ENCODE peak calls at places on chromosomes 11 and 22, in nine cellular contexts. U, Z, R, K, O, M, G, X and N are unnamed samples.
A peak's percentile ranks its signal among the peaks of the same experiment; 100 is the strongest.

GRCh38 chr11:106988151-106988806 is 30.0 kb downstream of the GUCY1A2 start:
- DNase-seq in K (no peak), O (no peak), R (peak; percentile 64), Z (no peak), M (no peak), G (peak; percentile 25), U (peak; percentile 89), X (no peak), N (no peak)

GRCh38 chr11:45568031-45568430 is 97.4 kb downstream of the CHST1 start:
- DNase-seq in R (peak; percentile 28), U (no peak), O (no peak), M (no peak), G (no peak), X (no peak), Z (no peak), K (no peak), N (no peak)

GRCh38 chr11:12433571-12434061 is 56.2 kb downstream of the PARVA start:
- DNase-seq in R (peak; percentile 60), M (no peak), X (peak; percentile 39), G (no peak), U (peak; percentile 76), Z (no peak), K (no peak), O (no peak), N (no peak)

GRCh38 chr11:69923641-69924307 is 104.6 kb upstream of the FGF3 start:
- DNase-seq in X (no peak), R (no peak), U (no peak), M (no peak), Z (no peak), K (no peak), O (no peak), G (no peak), N (no peak)

GRCh38 chr22:33883961-33884808 is 36.1 kb downstream of the LARGE1 start:
- DNase-seq in O (no peak), U (no peak), M (no peak), Z (no peak), R (no peak), K (no peak), X (no peak), G (no peak), N (peak; percentile 24)

GRCh38 chr11:83456075-83456474 is 169.9 kb upstream of the CCDC90B start:
- DNase-seq in K (no peak), X (no peak), Z (no peak), U (no peak), R (no peak), O (peak; percentile 59), M (no peak), G (no peak), N (peak; percentile 61)

GRCh38 chr11:30786392-30787120 is 200.4 kb upstream of the MPPED2 start:
- DNase-seq in K (no peak), R (no peak), U (peak; percentile 5), M (no peak), Z (no peak), G (no peak), X (no peak), O (no peak), N (no peak)

GRCh38 chr11:92960886-92961285 is 8.6 kb upstream of the MTNR1B start:
- DNase-seq in X (no peak), G (no peak), R (no peak), M (no peak), U (no peak), O (no peak), K (no peak), Z (no peak), N (no peak)

GRCh38 chr11:107011977-107012376 is 6.3 kb downstream of the GUCY1A2 start:
- DNase-seq in X (no peak), O (no peak), M (no peak), G (peak; percentile 67), R (no peak), K (no peak), Z (no peak), U (peak; percentile 56), N (no peak)

GRCh38 chr11:85827768-85828639 is 17.1 kb upstream of the SYTL2 start:
- DNase-seq in Z (peak; percentile 77), K (no peak), R (peak; percentile 51), G (peak; percentile 97), M (peak; percentile 21), X (no peak), O (no peak), U (peak; percentile 89), N (no peak)

GRCh38 chr11:113189909-113190667 is 124.3 kb upstream of the TTC12 start:
- DNase-seq in G (peak; percentile 66), M (no peak), O (no peak), R (no peak), U (peak; percentile 92), Z (no peak), K (no peak), X (no peak), N (no peak)

GRCh38 chr11:66115638-66116410 is 45.8 kb downstream of the PACS1 start:
- DNase-seq in U (no peak), Z (no peak), O (no peak), K (peak; percentile 48), M (peak; percentile 71), X (no peak), G (no peak), R (no peak), N (peak; percentile 31)

GRCh38 chr11:9758676-9759518 is 95.0 kb downstream of the SWAP70 start:
- DNase-seq in G (peak; percentile 57), Z (peak; percentile 24), R (peak; percentile 90), U (peak; percentile 84), O (peak; percentile 64), M (peak; percentile 53), K (peak; percentile 76), X (peak; percentile 92), N (peak; percentile 64)

GRCh38 chr11:120064341-120064740 is 73.6 kb downstream of the TRIM29 start:
- DNase-seq in K (no peak), R (no peak), G (no peak), X (no peak), O (no peak), U (no peak), Z (no peak), M (no peak), N (no peak)

GRCh38 chr11:107576497-107577086 is 11.1 kb upstream of the ALKBH8 start:
- DNase-seq in M (peak; percentile 56), X (peak; percentile 61), Z (no peak), R (peak; percentile 65), G (peak; percentile 87), O (peak; percentile 74), U (peak; percentile 78), K (peak; percentile 63), N (peak; percentile 55)

GRCh38 chr11:15565846-15566245 is 451.1 kb downstream of the INSC start:
- DNase-seq in Z (no peak), U (no peak), X (no peak), O (no peak), R (no peak), G (no peak), M (no peak), K (no peak), N (peak; percentile 17)

GRCh38 chr11:59207988-59208432 is 4.7 kb downstream of the MPEG1 start:
- DNase-seq in O (peak; percentile 81), M (peak; percentile 71), K (peak; percentile 68), Z (no peak), U (peak; percentile 77), G (peak; percentile 69), X (peak; percentile 24), R (peak; percentile 64), N (peak; percentile 62)

GRCh38 chr22:25488244-25489020 is 76.0 kb upstream of the GRK3 start:
- DNase-seq in X (peak; percentile 25), U (peak; percentile 93), M (no peak), Z (peak; percentile 79), K (no peak), O (no peak), G (peak; percentile 70), R (peak; percentile 52), N (no peak)

GRCh38 chr11:110896358-110896757 is 184.1 kb upstream of the ARHGAP20 start:
- DNase-seq in K (no peak), Z (no peak), G (no peak), U (peak; percentile 87), X (no peak), O (no peak), R (no peak), M (no peak), N (no peak)
- TF ChIP-seq EZH2phosphoT487 in K (no peak), Z (no peak), G (no peak), U (no peak), X (no peak), O (no peak), R (no peak), M (no peak), N (no peak)

DNA sequence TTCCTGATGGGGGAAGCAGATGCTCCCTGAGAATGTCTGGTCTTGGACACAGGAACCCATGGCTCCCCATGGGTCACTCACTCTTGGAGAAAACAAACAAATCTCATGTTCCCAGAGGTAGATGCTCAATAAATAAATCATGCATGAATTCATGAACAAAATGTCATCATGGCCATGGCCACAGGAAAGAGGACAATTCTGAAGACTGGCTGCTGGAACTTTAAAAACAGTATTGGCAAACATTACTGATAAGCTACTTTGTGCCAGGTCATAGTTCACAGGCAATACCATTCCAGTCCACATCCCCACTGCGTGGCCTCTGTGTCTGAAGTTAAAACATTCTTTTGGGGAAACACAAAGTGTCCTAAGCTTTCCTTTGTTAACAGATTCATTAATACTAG is 9.2 kb upstream of the SMIM35 start:
- DNase-seq in R (no peak), M (no peak), Z (no peak), K (no peak), X (no peak), G (no peak), O (no peak), U (no peak), N (no peak)
- H3K27ac ChIP-seq in R (peak overlapping the region; percentile 56), M (no peak overlapping the region), Z (no peak overlapping the region), K (no peak overlapping the region), X (no peak overlapping the region), G (no peak overlapping the region), O (no peak overlapping the region), U (no peak overlapping the region), N (no peak overlapping the region)

GRCh38 chr22:45055936-45056335 is 46.1 kb upstream of the PHF21B start:
- DNase-seq in M (no peak), G (no peak), Z (no peak), X (no peak), U (no peak), R (no peak), K (no peak), O (no peak), N (no peak)

GRCh38 chr22:45051946-45052345 is 42.1 kb upstream of the PHF21B start:
- DNase-seq in O (no peak), K (no peak), R (no peak), M (no peak), G (no peak), U (no peak), Z (no peak), X (no peak), N (no peak)

GRCh38 chr22:45053571-45053970 is 43.8 kb upstream of the PHF21B start:
- DNase-seq in U (no peak), O (no peak), R (no peak), K (no peak), Z (no peak), X (no peak), M (no peak), G (no peak), N (no peak)

GRCh38 chr22:45053094-45053493 is 43.3 kb upstream of the PHF21B start:
- DNase-seq in G (no peak), R (no peak), X (no peak), K (no peak), U (no peak), M (no peak), Z (no peak), O (no peak), N (no peak)

GRCh38 chr22:45051419-45051818 is 41.6 kb upstream of the PHF21B start:
- DNase-seq in M (no peak), G (no peak), U (no peak), K (no peak), R (no peak), X (no peak), O (no peak), Z (no peak), N (no peak)
- TF ChIP-seq EZH2phosphoT487 in M (no peak), G (no peak), U (no peak), K (no peak), R (no peak), X (no peak), O (no peak), Z (no peak), N (no peak)

GRCh38 chr11:33774356-33775063 is at the start of gene FBXO3:
- DNase-seq in G (peak; percentile 84), K (peak; percentile 93), M (peak; percentile 85), U (peak; percentile 89), R (peak; percentile 94), X (peak; percentile 98), Z (peak; percentile 40), O (peak; percentile 97), N (peak; percentile 97)
- H3K27ac ChIP-seq in G (peak within 1 kb of the TSS; percentile 19), K (no peak within 1 kb of the TSS), M (peak within 1 kb of the TSS; percentile 47), U (peak within 1 kb of the TSS; percentile 27), R (peak within 1 kb of the TSS; percentile 84), X (peak within 1 kb of the TSS; percentile 59), Z (peak within 1 kb of the TSS; percentile 24), O (no peak within 1 kb of the TSS), N (no peak within 1 kb of the TSS)